ENCODE peak calls at places on chromosomes 1 and 21, in four cellular contexts. A, Q, Y and J are unnamed samples.

GRCh38 chr1:248618878-248619277 is 16.0 kb downstream of the OR2T11 start:
- DNase-seq in A (peak; percentile 75), Q (no peak), Y (peak; percentile 5), J (no peak)

GRCh38 chr1:110356379-110356778 is 17.2 kb downstream of the RBM15 start:
- DNase-seq in A (no peak), Q (no peak), Y (no peak), J (no peak)

GRCh38 chr1:211118407-211119102 is 15.4 kb downstream of the KCNH1 start:
- DNase-seq in A (no peak), Q (no peak), Y (no peak), J (no peak)

GRCh38 chr1:113835686-113836290 is 23.5 kb upstream of the RSBN1 start:
- DNase-seq in A (peak; percentile 28), Q (no peak), Y (peak; percentile 38), J (no peak)

GRCh38 chr1:55179177-55179835 is 35.9 kb downstream of the USP24 start:
- DNase-seq in A (peak; percentile 59), Q (no peak), Y (peak; percentile 70), J (no peak)

GRCh38 chr1:32470991-32471694 is 6.3 kb downstream of the ZBTB8B start:
- DNase-seq in A (no peak), Q (no peak), Y (peak; percentile 80), J (peak; percentile 56)

GRCh38 chr1:214117780-214118179 is 130.0 kb downstream of the PROX1 start:
- DNase-seq in A (no peak), Q (no peak), Y (no peak), J (no peak)

GRCh38 chr1:31588751-31589515 is 12.6 kb downstream of the TINAGL1 start:
- DNase-seq in A (no peak), Q (no peak), Y (peak; percentile 6), J (no peak)

GRCh38 chr1:53956308-53957168 is 10.4 kb downstream of the LRRC42 start:
- DNase-seq in A (no peak), Q (no peak), Y (no peak), J (no peak)

GRCh38 chr1:153866045-153866850 is 56.5 kb downstream of the GATAD2B start:
- DNase-seq in A (no peak), Q (no peak), Y (no peak), J (no peak)

GRCh38 chr1:94322696-94323095 is 85.3 kb upstream of the ARHGAP29 start:
- DNase-seq in A (no peak), Q (no peak), Y (no peak), J (no peak)

GRCh38 chr1:183228650-183229220 is 42.7 kb downstream of the LAMC2 start:
- DNase-seq in A (no peak), Q (no peak), Y (no peak), J (no peak)

GRCh38 chr1:172671591-172671990 is 12.7 kb downstream of the FASLG start:
- DNase-seq in A (no peak), Q (no peak), Y (no peak), J (no peak)

GRCh38 chr1:12204140-12204539 is 25.7 kb upstream of the VPS13D start:
- DNase-seq in A (no peak), Q (no peak), Y (no peak), J (no peak)

GRCh38 chr1:30751830-30752650 is 5.5 kb downstream of the LAPTM5 start:
- DNase-seq in A (no peak), Q (no peak), Y (no peak), J (no peak)

GRCh38 chr1:11782127-11782708 is 20.2 kb downstream of the C1orf167 start:
- DNase-seq in A (no peak), Q (no peak), Y (no peak), J (no peak)

GRCh38 chr1:207918571-207918970 is 7.6 kb upstream of the CD34 start:
- DNase-seq in A (no peak), Q (no peak), Y (no peak), J (no peak)

GRCh38 chr1:243727503-243728191 is 122.4 kb downstream of the AKT3 start:
- DNase-seq in A (peak; percentile 21), Q (peak; percentile 66), Y (no peak), J (no peak)

GRCh38 chr1:71296551-71296950 is 215.7 kb upstream of the ZRANB2 start:
- DNase-seq in A (no peak), Q (no peak), Y (no peak), J (no peak)

GRCh38 chr1:10796029-10796944 is at the start of gene CASZ1:
- DNase-seq in A (no peak), Q (no peak), Y (peak; percentile 81), J (no peak)

GRCh38 chr1:187476671-187477070 is 647.9 kb downstream of the PLA2G4A start:
- DNase-seq in A (no peak), Q (no peak), Y (no peak), J (no peak)

GRCh38 chr1:201399352-201400126 is 415 bp upstream of the LAD1 start:
- DNase-seq in A (no peak), Q (no peak), Y (no peak), J (no peak)

GRCh38 chr1:154757149-154757548 is 112.9 kb downstream of the KCNN3 start:
- DNase-seq in A (no peak), Q (no peak), Y (no peak), J (no peak)

GRCh38 chr1:236502972-236503639 is 20.7 kb upstream of the LGALS8 start:
- DNase-seq in A (peak; percentile 80), Q (no peak), Y (peak; percentile 57), J (no peak)

GRCh38 chr1:167905182-167905581 is 8.8 kb downstream of the ADCY10 start:
- DNase-seq in A (peak; percentile 76), Q (no peak), Y (no peak), J (no peak)

GRCh38 chr1:112975336-112975735 is 19.3 kb upstream of the SLC16A1 start:
- DNase-seq in A (no peak), Q (no peak), Y (no peak), J (no peak)

GRCh38 chr1:9539829-9540550 is 725 bp downstream of the SLC25A33 start:
- DNase-seq in A (peak; percentile 60), Q (no peak), Y (peak; percentile 79), J (peak; percentile 73)

GRCh38 chr1:230701895-230702768 is 11.8 kb downstream of the AGT start:
- DNase-seq in A (no peak), Q (no peak), Y (no peak), J (no peak)
- TF ChIP-seq SPI1 in A (no peak), Q (no peak), Y (no peak), J (no peak)

DNA sequence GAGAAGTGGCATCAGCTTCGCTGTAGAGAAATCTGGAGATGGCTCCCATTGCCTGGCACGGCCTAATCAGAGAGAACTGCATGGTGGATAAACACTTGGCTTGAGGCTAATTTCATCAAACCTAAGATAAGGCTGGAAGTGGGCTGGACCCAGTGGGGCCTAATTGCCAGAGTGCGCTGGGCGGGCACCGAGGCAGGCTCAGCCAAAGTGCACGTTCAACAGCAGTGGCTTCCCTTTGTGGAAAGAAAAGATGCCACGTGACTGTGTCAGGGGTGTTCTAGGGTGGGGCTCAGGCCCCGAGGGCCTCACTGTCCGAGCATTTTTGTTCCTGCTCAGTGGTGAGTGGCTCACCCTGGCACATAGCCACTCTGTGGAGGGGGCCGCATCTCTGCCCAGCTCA is 5.8 kb downstream of the PLCH2 start:
- DNase-seq in A (no peak), Q (no peak), Y (no peak), J (no peak)
- TF ChIP-seq SPI1 in A (no peak), Q (no peak), Y (no peak), J (no peak)

DNA sequence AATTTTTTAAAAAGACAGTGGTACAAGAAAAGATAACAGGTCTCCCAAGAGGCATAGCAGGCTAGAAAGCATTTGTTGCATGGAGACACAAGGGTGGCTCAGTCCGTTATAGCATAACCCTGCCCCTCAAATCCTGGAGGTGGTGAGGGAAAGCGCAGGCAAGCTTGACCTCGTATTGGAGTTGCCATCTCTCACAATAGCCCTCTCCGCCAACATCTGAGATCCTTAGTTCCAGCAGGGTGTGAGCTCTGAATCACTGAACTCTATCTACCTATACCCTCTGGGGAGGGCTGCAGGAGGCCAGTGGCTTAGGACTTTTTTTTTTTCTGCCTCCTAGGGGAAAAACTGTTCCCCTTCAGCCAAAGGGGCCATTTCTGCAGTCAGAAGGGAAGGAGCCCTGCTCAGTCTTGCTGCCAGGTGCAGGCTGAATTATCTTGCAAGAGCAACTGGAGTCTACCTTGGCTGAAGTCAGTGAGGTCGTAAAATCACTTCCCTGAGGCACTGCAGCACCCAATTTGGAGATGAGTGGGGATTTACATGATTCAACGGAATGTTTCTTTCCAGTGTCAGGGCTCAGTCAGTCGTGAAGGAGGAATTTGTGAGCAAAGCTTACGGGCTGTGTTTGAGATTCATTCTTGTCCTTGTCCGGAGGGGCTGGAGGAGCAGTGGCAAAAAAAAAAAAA is 17.2 kb upstream of the C8A start:
- DNase-seq in A (no peak), Q (no peak), Y (no peak), J (no peak)
- TF ChIP-seq SPI1 in A (no peak), Q (no peak), Y (no peak), J (no peak)

GRCh38 chr1:8398086-8398485 is 80.2 kb downstream of the SLC45A1 start:
- DNase-seq in A (peak; percentile 14), Q (no peak), Y (no peak), J (no peak)

GRCh38 chr1:8396083-8396911 is 78.4 kb downstream of the SLC45A1 start:
- DNase-seq in A (no peak), Q (no peak), Y (no peak), J (no peak)

GRCh38 chr1:8397511-8397910 is 79.6 kb downstream of the SLC45A1 start:
- DNase-seq in A (peak; percentile 39), Q (peak; percentile 73), Y (no peak), J (no peak)

GRCh38 chr1:8395433-8395866 is 77.5 kb downstream of the SLC45A1 start:
- DNase-seq in A (peak; percentile 80), Q (peak; percentile 51), Y (no peak), J (no peak)

GRCh38 chr1:8396912-8397406 is 79.0 kb downstream of the SLC45A1 start:
- DNase-seq in A (no peak), Q (peak; percentile 49), Y (peak; percentile 35), J (no peak)
- TF ChIP-seq SPI1 in A (no peak), Q (no peak), Y (no peak), J (no peak)

GRCh38 chr1:27099904-27100796 is 54.8 kb downstream of the SLC9A1 start:
- DNase-seq in A (no peak), Q (no peak), Y (peak; percentile 63), J (no peak)
- TF ChIP-seq SPI1 in A (no peak), Q (no peak), Y (no peak), J (no peak)

DNA sequence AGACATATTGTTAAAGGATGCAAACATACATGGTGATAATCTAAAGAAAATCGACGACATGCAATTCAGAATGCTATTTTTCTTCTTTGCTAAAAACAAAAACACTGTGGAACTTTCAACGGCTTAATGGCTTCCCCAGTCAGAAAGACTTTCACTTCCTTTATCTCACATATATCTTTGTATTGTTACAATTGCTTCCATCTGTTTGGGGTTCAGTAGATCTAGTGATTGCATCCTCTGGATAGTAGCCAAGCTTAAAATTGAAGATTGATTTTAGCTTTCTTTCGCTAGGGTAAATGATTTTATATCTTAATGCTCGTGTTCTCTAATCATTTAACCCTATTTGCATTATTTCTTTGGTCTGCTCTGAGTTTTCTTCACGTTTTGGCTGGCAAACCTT is 31.8 kb upstream of the ADAMTS1 start:
- DNase-seq in A (no peak), Q (no peak), Y (no peak), J (no peak)
- TF ChIP-seq SPI1 in A (no peak), Q (peak; percentile 16), Y (no peak), J (peak; percentile 50)